ENCODE peak calls at places on chromosomes 5 and 9, in five cellular contexts. Y is OCI-LY7, Q is HFFc6, C is fibroblast of lung, S is osteocyte. P is an unnamed sample.

GRCh38 chr5:131854134-131854533 is 57.3 kb upstream of the FNIP1 start:
- DNase-seq in Q (no peak), C (no peak), Y (no peak), S (no peak), P (no peak)

GRCh38 chr5:15286659-15287058 is 213.3 kb upstream of the FBXL7 start:
- DNase-seq in C (no peak), S (no peak), Y (no peak), Q (no peak), P (no peak)

GRCh38 chr5:14286574-14287399 is 143.6 kb downstream of the TRIO start:
- DNase-seq in S (no peak), Q (no peak), Y (peak), C (no peak), P (no peak)

GRCh38 chr9:125415583-125416443 is 154.2 kb downstream of the GAPVD1 start:
- DNase-seq in Y (no peak), Q (no peak), S (no peak), C (no peak), P (no peak)

GRCh38 chr9:97675655-97676054 is 21.5 kb downstream of the XPA start:
- DNase-seq in C (no peak), S (no peak), Q (no peak), Y (no peak), P (no peak)

GRCh38 chr9:130660683-130661460 is 3.5 kb upstream of the PRDM12 start:
- DNase-seq in C (no peak), Y (no peak), Q (no peak), S (no peak), P (no peak)

GRCh38 chr9:126365780-126366179 is 39.2 kb downstream of the MVB12B start:
- DNase-seq in S (no peak), Y (no peak), C (no peak), Q (no peak), P (no peak)

GRCh38 chr5:74169704-74170103 is 470.8 kb downstream of the ENC1 start:
- DNase-seq in C (no peak), Y (no peak), Q (no peak), S (no peak), P (no peak)

GRCh38 chr5:151213803-151214613 is 9.9 kb downstream of the CCDC69 start:
- DNase-seq in Y (peak), C (peak), Q (no peak), S (peak), P (no peak)

GRCh38 chr5:1430121-1430795 is 15.0 kb downstream of the SLC6A3 start:
- DNase-seq in C (no peak), S (no peak), Q (no peak), Y (no peak), P (no peak)

GRCh38 chr9:122264360-122265264 is at the start of the genes MRRF and RBM18:
- DNase-seq in Y (peak), S (peak), C (peak), Q (peak), P (peak)

GRCh38 chr9:122268041-122268814 is 3.5 kb downstream of the MRRF start:
- DNase-seq in C (no peak), Q (no peak), S (no peak), Y (peak), P (no peak)

GRCh38 chr9:122262073-122262472 is 2.6 kb downstream of the RBM18 start:
- DNase-seq in Q (no peak), Y (no peak), C (no peak), S (no peak), P (no peak)

GRCh38 chr9:122263699-122264349 is 816 bp downstream of the RBM18 start:
- DNase-seq in Q (no peak), C (peak), S (no peak), Y (peak), P (no peak)

GRCh38 chr9:122265265-122265900 is 701 bp downstream of the MRRF start:
- DNase-seq in Y (peak), Q (peak), C (peak), S (no peak), P (no peak)
- TF ChIP-seq CTCF in Y (peak), Q (peak), C (no peak), S (peak), P (no peak)

GRCh38 chr9:15354713-15355112 is 47.7 kb upstream of the TTC39B start:
- DNase-seq in Q (no peak), S (no peak), C (no peak), Y (peak), P (no peak)

GRCh38 chr9:15361737-15362136 is 54.7 kb upstream of the TTC39B start:
- DNase-seq in Y (no peak), S (no peak), Q (no peak), C (no peak), P (no peak)

GRCh38 chr9:15353892-15354291 is 46.9 kb upstream of the TTC39B start:
- DNase-seq in S (no peak), C (no peak), Y (no peak), Q (no peak), P (no peak)

GRCh38 chr9:15355669-15356068 is 48.7 kb upstream of the TTC39B start:
- DNase-seq in C (no peak), Y (no peak), Q (no peak), S (no peak), P (no peak)

GRCh38 chr9:15357050-15357653 is 50.1 kb upstream of the TTC39B start:
- DNase-seq in Y (peak), Q (no peak), C (no peak), S (no peak), P (no peak)
- TF ChIP-seq CTCF in Y (peak), Q (no peak), C (no peak), S (no peak), P (no peak)

DNA sequence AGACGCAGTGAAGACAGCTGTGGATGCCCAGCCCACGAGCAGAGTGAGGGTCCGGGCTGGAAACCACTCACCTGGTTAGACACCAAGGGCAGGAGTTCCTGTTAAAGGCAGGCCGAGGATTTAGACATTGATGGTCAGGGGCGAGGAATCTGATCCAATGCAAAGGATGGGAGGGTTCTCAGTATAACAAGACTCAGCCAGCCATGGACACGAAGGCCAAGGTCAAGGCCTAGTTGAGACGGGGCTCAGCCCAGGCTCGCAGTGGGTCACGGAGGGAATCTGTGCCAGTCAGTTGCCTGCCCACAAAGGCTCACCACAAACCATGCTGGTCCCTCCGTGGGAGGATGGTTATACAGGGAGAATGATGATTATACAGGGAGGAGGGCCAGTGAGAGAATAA is 63.3 kb upstream of the FCN1 start:
- DNase-seq in C (no peak), Y (no peak), S (no peak), Q (no peak), P (no peak)
- TF ChIP-seq CTCF in C (no peak), Y (no peak), S (no peak), Q (no peak), P (no peak)

GRCh38 chr5:171152382-171152781 is 156.7 kb upstream of the TLX3 start:
- DNase-seq in Q (peak), C (peak), S (no peak), Y (no peak), P (no peak)
- TF ChIP-seq CTCF in Q (peak), C (peak), S (peak), Y (peak), P (peak)

DNA sequence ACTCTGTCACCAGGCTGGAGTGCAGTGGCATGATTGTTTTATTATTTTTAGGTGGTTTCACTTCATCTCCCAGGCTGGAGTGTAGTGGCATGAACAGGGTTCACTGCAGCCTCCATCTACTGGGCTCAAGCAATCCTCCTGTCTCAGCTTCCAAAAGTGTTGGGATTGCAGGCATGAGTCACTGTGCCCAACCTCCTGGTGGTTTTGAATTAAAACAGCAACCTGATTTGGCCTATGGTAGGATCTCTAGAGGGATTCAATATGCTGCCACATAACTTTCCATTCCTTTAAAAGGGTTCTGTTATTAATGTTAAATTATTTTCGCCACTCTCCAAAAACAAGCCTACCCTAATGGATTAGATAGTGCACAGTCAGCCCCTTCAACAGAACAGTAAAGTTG is 9.9 kb upstream of the HSPA4 start:
- DNase-seq in Y (no peak), S (no peak), Q (peak), C (peak), P (no peak)
- TF ChIP-seq CTCF in Y (no peak), S (no peak), Q (peak), C (no peak), P (no peak)

GRCh38 chr5:169164481-169164925 is 136.4 kb downstream of the SLIT3 start:
- DNase-seq in C (peak), S (no peak), Y (no peak), Q (peak), P (no peak)
- TF ChIP-seq CTCF in C (no peak), S (no peak), Y (no peak), Q (no peak), P (no peak)

DNA sequence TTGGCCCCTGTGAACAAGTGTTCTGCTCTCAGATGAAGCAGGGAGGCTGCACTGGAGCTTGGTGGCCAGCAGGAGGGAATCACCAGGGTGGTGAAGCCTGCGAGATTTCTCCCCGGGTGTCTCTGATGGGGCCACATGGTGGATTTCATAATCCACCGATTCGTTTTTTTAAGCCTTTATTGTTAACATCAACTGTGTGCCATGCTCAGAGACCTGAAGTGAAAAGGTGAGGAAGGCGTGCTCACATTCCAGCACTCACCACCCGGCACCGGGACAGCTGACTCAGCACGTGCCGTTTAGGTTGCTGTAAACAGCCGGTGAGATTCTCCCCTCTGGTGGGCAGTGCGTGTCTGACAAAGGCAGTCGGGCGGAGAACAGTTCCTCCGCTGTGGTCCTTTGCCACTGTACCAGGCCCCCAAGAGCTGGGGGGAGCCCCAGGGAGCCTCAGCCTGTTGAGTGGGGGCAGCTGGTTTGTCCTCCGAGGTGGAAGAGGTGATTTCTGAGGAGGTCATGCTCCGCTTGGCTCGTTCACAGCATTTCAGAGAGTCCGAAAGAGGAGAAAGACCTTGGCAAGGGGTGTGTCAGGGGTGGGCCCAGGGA is 12.7 kb upstream of the AHRR start:
- DNase-seq in Q (peak), Y (no peak), S (no peak), C (peak), P (no peak)
- TF ChIP-seq CTCF in Q (peak), Y (no peak), S (no peak), C (no peak), P (peak)

GRCh38 chr9:137302176-137303030 is at the start of gene NRARP:
- DNase-seq in C (peak), Y (peak), Q (peak), S (peak), P (no peak)
- TF ChIP-seq CTCF in C (peak), Y (peak), Q (peak), S (peak), P (peak)

P was measured in AG04449.